ENCODE peak calls at places on chromosomes 6 and 20, in four cellular contexts. H is fibroblast of lung, C is brain microvascular endothelial cell, J is bronchial epithelial cell. F is an unnamed sample. For H3K36me3, the result is how much of the 10 kb centered on the place peaks cover.

GRCh38 chr6:84177253-84177652 is 50.2 kb downstream of the CEP162 start:
- DNase-seq in C (no peak), J (no peak), H (no peak), F (no peak)

GRCh38 chr6:143337201-143337949 is 113.1 kb downstream of the ADAT2 start:
- DNase-seq in H (no peak), C (no peak), J (peak), F (peak)

GRCh38 chr6:15386756-15387112 is 140.9 kb downstream of the JARID2 start:
- DNase-seq in J (no peak), H (no peak), C (no peak), F (no peak)

GRCh38 chr6:146595981-146596731 is 2.6 kb upstream of the ADGB start:
- DNase-seq in J (peak), H (no peak), C (no peak), F (no peak)

GRCh38 chr20:59672576-59672975 is 68.2 kb downstream of the PHACTR3 start:
- DNase-seq in H (no peak), C (no peak), J (no peak), F (no peak)

GRCh38 chr6:61586934-61587537 is 699.0 kb downstream of the KHDRBS2 start:
- DNase-seq in H (no peak), J (no peak), C (no peak), F (peak)

GRCh38 chr6:36626636-36627035 is 32.5 kb downstream of the SRSF3 start:
- DNase-seq in H (no peak), J (no peak), C (no peak), F (no peak)

GRCh38 chr6:21354805-21355238 is 238.7 kb upstream of the SOX4 start:
- DNase-seq in H (no peak), J (no peak), C (no peak), F (no peak)

GRCh38 chr6:22766979-22767378 is 197.6 kb downstream of the HDGFL1 start:
- DNase-seq in C (peak), J (peak), H (no peak), F (no peak)

GRCh38 chr6:84641076-84641475 is 123.3 kb downstream of the TBX18 start:
- DNase-seq in J (no peak), H (no peak), C (no peak), F (no peak)

GRCh38 chr6:25181923-25182322 is 97.3 kb upstream of the CARMIL1 start:
- DNase-seq in C (no peak), J (peak), H (no peak), F (no peak)

GRCh38 chr20:50260480-50261221 is 70.0 kb downstream of the CEBPB start:
- DNase-seq in H (no peak), J (no peak), C (no peak), F (no peak)

GRCh38 chr20:19820520-19821211 is 62.6 kb downstream of the RIN2 start:
- DNase-seq in H (no peak), C (no peak), J (no peak), F (no peak)

GRCh38 chr20:54556406-54556805 is 81.0 kb downstream of the DOK5 start:
- DNase-seq in H (no peak), C (no peak), J (no peak), F (no peak)

GRCh38 chr6:118249680-118250079 is 298.4 kb upstream of the PLN start:
- DNase-seq in C (no peak), J (no peak), H (no peak), F (no peak)
- TF ChIP-seq CTCF in C (no peak), J (no peak), H (no peak), F (no peak)

GRCh38 chr20:47461120-47461685 is 40.5 kb upstream of the NCOA3 start:
- DNase-seq in C (no peak), J (no peak), H (no peak), F (no peak)
- H3K36me3 ChIP-seq in C (under half), J (under half), H (under half), F (under half)

DNA sequence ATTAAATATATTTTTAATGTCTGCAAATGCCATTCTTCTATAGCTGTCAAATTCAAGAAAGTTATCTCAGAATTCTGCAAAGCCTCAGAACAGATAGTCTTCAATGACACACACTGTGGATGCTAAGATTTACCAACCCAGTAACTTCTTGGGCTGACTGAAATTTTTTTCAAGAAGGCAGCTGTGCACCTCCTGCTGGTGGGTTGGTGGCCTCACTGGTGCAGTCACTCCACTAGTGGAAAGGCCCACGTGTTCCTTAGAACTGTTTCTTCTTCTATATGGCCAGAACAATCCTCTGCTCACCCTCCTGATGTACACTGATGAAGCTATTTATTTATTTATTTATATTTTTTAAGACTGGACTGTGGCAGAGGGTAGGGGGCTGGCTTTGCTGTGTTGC is 28.1 kb upstream of the MTCL3 start:
- DNase-seq in C (no peak), H (no peak), J (no peak), F (no peak)
- TF ChIP-seq CTCF in C (peak), H (peak), J (peak), F (no peak)

DNA sequence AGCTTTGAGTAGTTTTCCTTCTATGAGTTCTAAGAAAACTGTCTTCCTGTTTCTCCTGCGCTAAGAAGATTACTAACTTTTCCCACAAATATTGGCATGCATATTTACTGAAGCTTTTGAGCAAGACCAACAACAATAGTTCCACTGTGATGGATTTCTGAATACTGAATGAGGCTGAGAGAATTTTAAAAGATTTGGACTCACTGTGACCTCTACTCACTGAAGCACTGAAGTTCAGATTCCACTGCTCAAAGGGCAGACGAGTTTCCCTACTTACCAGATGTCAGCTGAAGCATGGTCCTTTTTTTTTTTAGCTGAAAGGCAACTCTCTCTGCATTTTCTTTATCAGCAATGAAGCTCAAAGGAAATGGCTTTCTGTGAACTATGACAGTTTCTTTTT is 718.5 kb downstream of the RFPL4B start:
- DNase-seq in C (peak), J (no peak), H (peak), F (no peak)
- H3K36me3 ChIP-seq in C (under half), J (under half), H (under half), F (under half)

GRCh38 chr20:46586724-46587123 is 36.3 kb upstream of the OCSTAMP start:
- DNase-seq in H (no peak), C (no peak), J (no peak), F (no peak)
- TF ChIP-seq CTCF in H (no peak), C (no peak), J (no peak), F (no peak)

DNA sequence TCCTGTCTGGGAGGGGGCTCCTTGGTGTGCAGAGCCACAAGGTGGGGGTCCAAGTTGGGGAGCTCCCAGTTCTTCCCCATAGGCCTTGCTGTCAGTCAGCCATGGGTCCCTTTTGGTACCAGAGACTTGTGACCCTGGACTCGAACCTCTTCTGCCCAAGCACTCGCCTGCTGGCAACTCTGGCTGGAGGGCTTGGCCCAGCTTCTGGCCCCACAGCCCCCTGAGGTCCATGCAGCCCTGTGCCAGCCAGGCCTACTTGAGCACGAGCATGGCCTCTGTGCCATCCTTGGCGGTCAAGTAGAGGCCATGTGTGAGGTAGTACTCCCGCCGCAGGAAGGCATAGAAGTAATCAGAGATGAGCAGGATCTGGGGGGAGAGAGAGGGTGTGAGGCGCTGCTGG is 2.1 kb downstream of the MAP1LC3A start:
- DNase-seq in H (no peak), J (no peak), C (no peak), F (no peak)
- H3K36me3 ChIP-seq in H (under half), J (under half), C (under half), F (under half)

GRCh38 chr20:21053002-21053762 is 53.0 kb downstream of the LINC00237 start:
- DNase-seq in J (no peak), H (no peak), C (no peak), F (no peak)
- TF ChIP-seq CTCF in J (no peak), H (no peak), C (no peak), F (no peak)

DNA sequence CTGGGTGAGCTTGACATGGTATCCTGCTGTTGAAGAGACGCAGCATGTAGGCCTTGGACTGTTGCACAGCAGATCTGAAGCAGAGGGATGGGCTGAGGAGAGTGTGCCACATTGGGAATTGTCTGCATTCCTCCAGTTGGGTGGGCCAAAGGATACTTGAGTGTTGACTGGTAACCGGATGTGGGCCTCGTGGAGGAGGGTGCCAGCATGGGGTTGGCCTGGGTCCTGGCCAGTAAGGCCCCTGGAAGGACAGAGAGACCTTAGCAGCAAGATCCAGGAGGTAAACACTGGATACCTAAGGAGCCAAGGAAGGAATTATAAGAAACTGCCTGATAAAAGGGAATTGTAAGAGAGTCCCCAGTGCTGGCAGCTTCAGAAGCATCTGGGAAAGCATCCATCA is 76.9 kb downstream of the FIG4 start:
- DNase-seq in C (no peak), H (peak), J (no peak), F (no peak)
- H3K36me3 ChIP-seq in C (under half), H (under half), J (under half), F (under half)

GRCh38 chr6:4912559-4912958 is 91.3 kb downstream of the RPP40 start:
- DNase-seq in J (no peak), C (no peak), H (no peak), F (no peak)
- TF ChIP-seq CTCF in J (no peak), C (no peak), H (no peak), F (no peak)

GRCh38 chr6:26595669-26596269 is 984 bp upstream of the ABT1 start:
- DNase-seq in C (peak), J (peak), H (peak), F (peak)

GRCh38 chr6:26593278-26594127 is 3.2 kb upstream of the ABT1 start:
- DNase-seq in C (no peak), H (no peak), J (no peak), F (no peak)

GRCh38 chr6:26594730-26595632 is 1.8 kb upstream of the ABT1 start:
- DNase-seq in J (peak), C (peak), H (peak), F (no peak)

GRCh38 chr6:26592649-26593048 is 4.1 kb upstream of the ABT1 start:
- DNase-seq in C (no peak), J (no peak), H (no peak), F (no peak)

DNA sequence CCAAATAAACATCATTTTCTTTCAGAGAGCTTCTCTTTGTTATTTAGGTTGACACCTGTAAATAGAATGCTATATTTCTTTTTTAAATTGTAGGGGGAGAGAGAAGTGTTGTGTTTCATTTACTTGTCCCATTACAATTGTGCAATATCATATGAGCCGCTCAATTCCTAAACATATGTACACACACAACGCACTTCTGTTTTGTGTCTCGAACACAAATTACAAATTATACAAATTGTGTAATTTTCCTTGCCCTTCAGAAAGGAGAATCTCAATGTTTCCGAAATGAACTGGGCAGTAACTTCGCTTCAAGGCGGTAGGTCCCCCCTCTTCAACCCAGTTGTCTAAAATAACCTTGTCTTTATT is 2.6 kb upstream of the ABT1 start:
- DNase-seq in C (no peak), J (no peak), H (no peak), F (no peak)
- H3K36me3 ChIP-seq in C (under half), J (under half), H (under half), F (under half)